ENCODE peak calls at places on chromosomes 3 and 15, in five cellular contexts. One of them, this sample, is unnamed.

GRCh38 chr3:23263796-23264195 is 60.7 kb downstream of the UBE2E2 start:
- DNase-seq in NCI-H1105: no peak
- DNase-seq in T-helper 17 cell: no peak
- DNase-seq in GM12864: no peak
- DNase-seq in CD4-positive, alpha-beta T cell: no peak
- DNase-seq in this sample: no peak

GRCh38 chr15:66909381-66909890 is 156.0 kb upstream of the SMAD3 start:
- DNase-seq in NCI-H1105: no peak
- DNase-seq in T-helper 17 cell: no peak
- DNase-seq in GM12864: no peak
- DNase-seq in CD4-positive, alpha-beta T cell: no peak
- DNase-seq in this sample: no peak

GRCh38 chr3:137105277-137105977 is 147.6 kb downstream of the IL20RB start:
- DNase-seq in NCI-H1105: peak
- DNase-seq in T-helper 17 cell: no peak
- DNase-seq in GM12864: peak
- DNase-seq in CD4-positive, alpha-beta T cell: no peak
- DNase-seq in this sample: peak

GRCh38 chr15:82810863-82811421 is 1.5 kb downstream of the WHAMM start:
- DNase-seq in NCI-H1105: no peak
- DNase-seq in T-helper 17 cell: peak
- DNase-seq in GM12864: no peak
- DNase-seq in CD4-positive, alpha-beta T cell: peak
- DNase-seq in this sample: no peak

GRCh38 chr3:122515856-122516255 is 1.1 kb upstream of the KPNA1 start:
- DNase-seq in NCI-H1105: no peak
- DNase-seq in T-helper 17 cell: no peak
- DNase-seq in GM12864: no peak
- DNase-seq in CD4-positive, alpha-beta T cell: no peak
- DNase-seq in this sample: no peak

GRCh38 chr3:50612234-50612972 is 829 bp upstream of the CISH start:
- DNase-seq in NCI-H1105: no peak
- DNase-seq in T-helper 17 cell: no peak
- DNase-seq in GM12864: no peak
- DNase-seq in CD4-positive, alpha-beta T cell: no peak
- DNase-seq in this sample: no peak

GRCh38 chr15:25862087-25862468 is 1.0 kb downstream of the ATP10A start:
- DNase-seq in NCI-H1105: no peak
- DNase-seq in T-helper 17 cell: no peak
- DNase-seq in GM12864: no peak
- DNase-seq in CD4-positive, alpha-beta T cell: no peak
- DNase-seq in this sample: no peak

GRCh38 chr15:100252359-100252758 is 89.4 kb downstream of the ADAMTS17 start:
- DNase-seq in NCI-H1105: no peak
- DNase-seq in T-helper 17 cell: no peak
- DNase-seq in GM12864: no peak
- DNase-seq in CD4-positive, alpha-beta T cell: no peak
- DNase-seq in this sample: no peak

GRCh38 chr3:24640330-24640877 is 145.8 kb upstream of the THRB start:
- DNase-seq in NCI-H1105: no peak
- DNase-seq in T-helper 17 cell: no peak
- DNase-seq in GM12864: no peak
- DNase-seq in CD4-positive, alpha-beta T cell: no peak
- DNase-seq in this sample: peak

GRCh38 chr15:39530446-39531342 is 50.2 kb upstream of the THBS1 start:
- DNase-seq in NCI-H1105: no peak
- DNase-seq in T-helper 17 cell: no peak
- DNase-seq in GM12864: no peak
- DNase-seq in CD4-positive, alpha-beta T cell: no peak
- DNase-seq in this sample: no peak

GRCh38 chr3:9141903-9142302 is 107.5 kb downstream of the SRGAP3 start:
- DNase-seq in NCI-H1105: no peak
- DNase-seq in T-helper 17 cell: no peak
- DNase-seq in GM12864: no peak
- DNase-seq in CD4-positive, alpha-beta T cell: no peak
- DNase-seq in this sample: no peak

GRCh38 chr3:146256851-146257486 is 6.1 kb upstream of the PLSCR4 start:
- DNase-seq in NCI-H1105: no peak
- DNase-seq in T-helper 17 cell: no peak
- DNase-seq in GM12864: no peak
- DNase-seq in CD4-positive, alpha-beta T cell: no peak
- DNase-seq in this sample: no peak

GRCh38 chr15:93074596-93074995 is 14.4 kb downstream of the RGMA start:
- DNase-seq in NCI-H1105: no peak
- DNase-seq in T-helper 17 cell: no peak
- DNase-seq in GM12864: no peak
- DNase-seq in CD4-positive, alpha-beta T cell: no peak
- DNase-seq in this sample: no peak

GRCh38 chr15:63040954-63041353 is 1.6 kb upstream of the TPM1 start:
- DNase-seq in NCI-H1105: no peak
- DNase-seq in T-helper 17 cell: no peak
- DNase-seq in GM12864: no peak
- DNase-seq in CD4-positive, alpha-beta T cell: no peak
- DNase-seq in this sample: no peak

GRCh38 chr15:100681335-100681746 is 79.0 kb downstream of the ASB7 start:
- DNase-seq in NCI-H1105: no peak
- DNase-seq in T-helper 17 cell: no peak
- DNase-seq in GM12864: no peak
- DNase-seq in CD4-positive, alpha-beta T cell: no peak
- DNase-seq in this sample: no peak

GRCh38 chr3:52930748-52931147 is 33.4 kb upstream of the STIMATE start:
- DNase-seq in NCI-H1105: no peak
- DNase-seq in T-helper 17 cell: no peak
- DNase-seq in GM12864: no peak
- DNase-seq in CD4-positive, alpha-beta T cell: no peak
- DNase-seq in this sample: no peak

GRCh38 chr3:182906036-182906435 is 74.3 kb downstream of the DCUN1D1 start:
- DNase-seq in NCI-H1105: no peak
- DNase-seq in T-helper 17 cell: no peak
- DNase-seq in GM12864: no peak
- DNase-seq in CD4-positive, alpha-beta T cell: no peak
- DNase-seq in this sample: no peak

GRCh38 chr3:123096701-123097100 is 29.9 kb downstream of the PDIA5 start:
- DNase-seq in NCI-H1105: no peak
- DNase-seq in T-helper 17 cell: no peak
- DNase-seq in GM12864: no peak
- DNase-seq in CD4-positive, alpha-beta T cell: no peak
- DNase-seq in this sample: peak

GRCh38 chr15:27086146-27086545 is 115.2 kb downstream of the GABRG3 start:
- DNase-seq in NCI-H1105: no peak
- DNase-seq in T-helper 17 cell: no peak
- DNase-seq in GM12864: no peak
- DNase-seq in CD4-positive, alpha-beta T cell: no peak
- DNase-seq in this sample: no peak

GRCh38 chr15:42696626-42697025 is 40.3 kb downstream of the CDAN1 start:
- DNase-seq in NCI-H1105: no peak
- DNase-seq in T-helper 17 cell: no peak
- DNase-seq in GM12864: no peak
- DNase-seq in CD4-positive, alpha-beta T cell: no peak
- DNase-seq in this sample: peak

GRCh38 chr3:71247221-71247947 is 336.1 kb downstream of the FOXP1 start:
- DNase-seq in NCI-H1105: no peak
- DNase-seq in T-helper 17 cell: no peak
- DNase-seq in GM12864: no peak
- DNase-seq in CD4-positive, alpha-beta T cell: no peak
- DNase-seq in this sample: no peak

GRCh38 chr3:31908391-31909097 is 72.5 kb downstream of the OSBPL10 start:
- DNase-seq in NCI-H1105: no peak
- DNase-seq in T-helper 17 cell: no peak
- DNase-seq in GM12864: no peak
- DNase-seq in CD4-positive, alpha-beta T cell: no peak
- DNase-seq in this sample: no peak

GRCh38 chr3:117184574-117184973 is 475.0 kb downstream of the TUSC7 start:
- DNase-seq in NCI-H1105: no peak
- DNase-seq in T-helper 17 cell: no peak
- DNase-seq in GM12864: no peak
- DNase-seq in CD4-positive, alpha-beta T cell: no peak
- DNase-seq in this sample: no peak

GRCh38 chr15:74376825-74377581 is 9.6 kb upstream of the CYP11A1 start:
- DNase-seq in NCI-H1105: peak
- DNase-seq in T-helper 17 cell: peak
- DNase-seq in GM12864: no peak
- DNase-seq in CD4-positive, alpha-beta T cell: no peak
- DNase-seq in this sample: no peak

GRCh38 chr3:170425491-170426239 is 7.0 kb downstream of the CLDN11 start:
- DNase-seq in NCI-H1105: no peak
- DNase-seq in T-helper 17 cell: no peak
- DNase-seq in GM12864: no peak
- DNase-seq in CD4-positive, alpha-beta T cell: no peak
- DNase-seq in this sample: peak

GRCh38 chr3:119599558-119600174 is 2.0 kb downstream of the PLA1A start:
- DNase-seq in NCI-H1105: no peak
- DNase-seq in T-helper 17 cell: no peak
- DNase-seq in GM12864: no peak
- DNase-seq in CD4-positive, alpha-beta T cell: no peak
- DNase-seq in this sample: no peak

GRCh38 chr3:17307482-17307881 is 422.7 kb downstream of the PLCL2 start:
- DNase-seq in NCI-H1105: peak
- DNase-seq in T-helper 17 cell: no peak
- DNase-seq in GM12864: no peak
- DNase-seq in CD4-positive, alpha-beta T cell: no peak
- DNase-seq in this sample: no peak

GRCh38 chr15:43237842-43238470 is 17.1 kb upstream of the EPB42 start:
- DNase-seq in NCI-H1105: no peak
- DNase-seq in T-helper 17 cell: no peak
- DNase-seq in GM12864: no peak
- DNase-seq in CD4-positive, alpha-beta T cell: no peak
- DNase-seq in this sample: no peak

GRCh38 chr15:81281176-81281735 is 42.7 kb downstream of the STARD5 start:
- DNase-seq in NCI-H1105: no peak
- DNase-seq in T-helper 17 cell: no peak
- DNase-seq in GM12864: no peak
- DNase-seq in CD4-positive, alpha-beta T cell: no peak
- DNase-seq in this sample: no peak

GRCh38 chr3:13543251-13543650 is 5.7 kb upstream of the FBLN2 start:
- DNase-seq in NCI-H1105: no peak
- DNase-seq in T-helper 17 cell: no peak
- DNase-seq in GM12864: no peak
- DNase-seq in CD4-positive, alpha-beta T cell: no peak
- DNase-seq in this sample: no peak

GRCh38 chr3:30399394-30400181 is 206.8 kb upstream of the TGFBR2 start:
- DNase-seq in NCI-H1105: no peak
- DNase-seq in T-helper 17 cell: no peak
- DNase-seq in GM12864: no peak
- DNase-seq in CD4-positive, alpha-beta T cell: no peak
- DNase-seq in this sample: no peak

GRCh38 chr3:177069514-177070329 is 127.6 kb downstream of the TBL1XR1 start:
- DNase-seq in NCI-H1105: no peak
- DNase-seq in T-helper 17 cell: no peak
- DNase-seq in GM12864: no peak
- DNase-seq in CD4-positive, alpha-beta T cell: no peak
- DNase-seq in this sample: no peak

GRCh38 chr3:148309390-148310035 is 388.2 kb upstream of the AGTR1 start:
- DNase-seq in NCI-H1105: peak
- DNase-seq in T-helper 17 cell: no peak
- DNase-seq in GM12864: peak
- DNase-seq in CD4-positive, alpha-beta T cell: no peak
- DNase-seq in this sample: no peak

GRCh38 chr3:161915283-161915682 is 418.7 kb downstream of the OTOL1 start:
- DNase-seq in NCI-H1105: peak
- DNase-seq in T-helper 17 cell: no peak
- DNase-seq in GM12864: no peak
- DNase-seq in CD4-positive, alpha-beta T cell: no peak
- DNase-seq in this sample: no peak

GRCh38 chr15:45634442-45635190 is at the start of gene SQOR:
- DNase-seq in NCI-H1105: no peak
- DNase-seq in T-helper 17 cell: peak
- DNase-seq in GM12864: peak
- DNase-seq in CD4-positive, alpha-beta T cell: peak
- DNase-seq in this sample: peak

GRCh38 chr15:59315914-59316428 is 56.7 kb downstream of the MYO1E start:
- DNase-seq in NCI-H1105: peak
- DNase-seq in T-helper 17 cell: no peak
- DNase-seq in GM12864: no peak
- DNase-seq in CD4-positive, alpha-beta T cell: no peak
- DNase-seq in this sample: no peak

GRCh38 chr3:134795776-134796312 is 784 bp downstream of the EPHB1 start:
- DNase-seq in NCI-H1105: peak
- DNase-seq in T-helper 17 cell: no peak
- DNase-seq in GM12864: no peak
- DNase-seq in CD4-positive, alpha-beta T cell: no peak
- DNase-seq in this sample: no peak

GRCh38 chr3:142315083-142315482 is 89.7 kb upstream of the GK5 start:
- DNase-seq in NCI-H1105: no peak
- DNase-seq in T-helper 17 cell: no peak
- DNase-seq in GM12864: no peak
- DNase-seq in CD4-positive, alpha-beta T cell: no peak
- DNase-seq in this sample: no peak

GRCh38 chr15:72168131-72168825 is 29.3 kb downstream of the GRAMD2A start:
- DNase-seq in NCI-H1105: no peak
- DNase-seq in T-helper 17 cell: no peak
- DNase-seq in GM12864: no peak
- DNase-seq in CD4-positive, alpha-beta T cell: no peak
- DNase-seq in this sample: no peak

GRCh38 chr3:140467916-140468315 is 209.9 kb upstream of the TRIM42 start:
- DNase-seq in NCI-H1105: no peak
- DNase-seq in T-helper 17 cell: no peak
- DNase-seq in GM12864: no peak
- DNase-seq in CD4-positive, alpha-beta T cell: no peak
- DNase-seq in this sample: no peak